ENCODE peak calls at places on chromosomes 16 and 17, in five cellular contexts. W, Q, X, G and Z are unnamed samples.

GRCh38 chr16:68396481-68396880 is 51.8 kb downstream of the SMPD3 start:
- DNase-seq in Q (peak), G (no peak), X (peak), W (peak), Z (no peak)

GRCh38 chr16:50434872-50435478 is 66.2 kb upstream of the BRD7 start:
- DNase-seq in Q (no peak), G (no peak), W (no peak), X (no peak), Z (no peak)

GRCh38 chr17:49739662-49740271 is 24.2 kb downstream of the FAM117A start:
- DNase-seq in Q (no peak), W (peak), X (peak), G (peak), Z (no peak)

GRCh38 chr16:27462200-27462845 is 60.3 kb downstream of the IL21R start:
- DNase-seq in Q (no peak), W (no peak), G (no peak), X (no peak), Z (no peak)

GRCh38 chr16:57503366-57503765 is 17.1 kb upstream of the DOK4 start:
- DNase-seq in X (peak), G (no peak), Q (no peak), W (no peak), Z (no peak)

GRCh38 chr16:87834668-87835473 is 34.4 kb downstream of the SLC7A5 start:
- DNase-seq in W (no peak), G (no peak), X (peak), Q (no peak), Z (no peak)

GRCh38 chr16:11094075-11094593 is 149.8 kb downstream of the CLEC16A start:
- DNase-seq in Q (peak), X (peak), W (no peak), G (peak), Z (no peak)

GRCh38 chr17:83195330-83196087 is 116.1 kb downstream of the METRNL start:
- DNase-seq in W (peak), G (peak), Q (peak), X (peak), Z (no peak)

GRCh38 chr16:67345401-67345800 is 18.8 kb downstream of the LRRC36 start:
- DNase-seq in X (no peak), Q (no peak), W (no peak), G (no peak), Z (no peak)

GRCh38 chr16:86951831-86952598 is 365.2 kb downstream of the C16orf95 start:
- DNase-seq in W (no peak), G (no peak), X (peak), Q (peak), Z (no peak)

GRCh38 chr17:67854378-67854777 is 29.1 kb downstream of the BPTF start:
- DNase-seq in W (no peak), G (no peak), Q (no peak), X (no peak), Z (no peak)

GRCh38 chr17:35738519-35739133 is 7.2 kb downstream of the RASL10B start:
- DNase-seq in Q (no peak), G (no peak), W (no peak), X (no peak), Z (no peak)

GRCh38 chr16:77172964-77173363 is 18.0 kb upstream of the MON1B start:
- DNase-seq in W (no peak), X (no peak), G (no peak), Q (no peak), Z (no peak)

GRCh38 chr17:16943541-16944333 is 28.2 kb downstream of the TNFRSF13B start:
- DNase-seq in Q (no peak), W (no peak), G (no peak), X (no peak), Z (no peak)

GRCh38 chr17:50906443-50906842 is 40.3 kb upstream of the TOB1 start:
- DNase-seq in W (no peak), Q (no peak), X (no peak), G (no peak), Z (no peak)

GRCh38 chr17:16909887-16910286 is 62.0 kb downstream of the TNFRSF13B start:
- DNase-seq in W (no peak), G (no peak), X (no peak), Q (no peak), Z (no peak)

GRCh38 chr17:44061446-44061845 is 5.0 kb downstream of the LSM12 start:
- DNase-seq in W (no peak), G (no peak), X (no peak), Q (no peak), Z (no peak)

GRCh38 chr16:879986-880385 is 79.5 kb upstream of the GNG13 start:
- DNase-seq in G (no peak), X (no peak), Q (no peak), W (peak), Z (no peak)

GRCh38 chr16:14284930-14285541 is 213.9 kb downstream of the MRTFB start:
- DNase-seq in Q (peak), G (peak), X (peak), W (peak), Z (peak)

GRCh38 chr16:69865701-69866100 is 85.4 kb upstream of the CLEC18A start:
- DNase-seq in X (peak), W (no peak), G (no peak), Q (no peak), Z (no peak)

GRCh38 chr17:7413346-7413985 is 5.8 kb downstream of the NLGN2 start:
- DNase-seq in G (no peak), Q (no peak), X (peak), W (no peak), Z (no peak)

GRCh38 chr17:27348196-27348595 is 54.3 kb downstream of the WSB1 start:
- DNase-seq in X (no peak), Q (no peak), W (no peak), G (no peak), Z (no peak)
- H3K27ac ChIP-seq in X (no peak), Q (no peak), W (no peak), G (peak), Z (no peak)

GRCh38 chr17:9266031-9266680 is 244.8 kb downstream of the NTN1 start:
- DNase-seq in Q (no peak), W (no peak), X (no peak), G (no peak), Z (no peak)
- H3K27ac ChIP-seq in Q (no peak), W (no peak), X (no peak), G (no peak), Z (no peak)

DNA sequence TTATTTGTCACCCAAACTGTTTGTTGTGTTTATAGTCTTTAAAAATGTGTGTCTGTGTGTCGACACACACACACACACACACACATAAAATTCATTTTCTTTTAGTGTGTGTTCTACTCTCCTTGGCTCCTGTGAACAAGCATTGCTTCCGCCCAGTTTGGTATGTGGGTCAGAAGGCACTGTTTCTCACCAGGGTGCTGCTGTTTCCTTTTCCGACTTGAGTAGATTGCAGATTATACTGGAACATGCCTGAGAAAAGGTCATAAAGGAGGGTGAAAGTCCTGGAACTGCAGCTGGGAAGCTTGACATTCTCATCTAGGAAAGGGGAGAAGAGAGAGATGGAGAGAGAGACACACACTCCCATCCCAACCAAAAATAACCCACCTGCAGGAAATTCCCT is 330.3 kb downstream of the BCAS3 start:
- DNase-seq in G (no peak), X (peak), W (no peak), Q (no peak), Z (no peak)
- H3K27ac ChIP-seq in G (peak), X (peak), W (no peak), Q (no peak), Z (peak)

GRCh38 chr17:78879679-78880186 is 23.3 kb downstream of the CEP295NL start:
- DNase-seq in W (peak), X (peak), G (peak), Q (no peak), Z (no peak)

GRCh38 chr17:78875738-78876597 is 27.0 kb downstream of the CEP295NL start:
- DNase-seq in X (peak), W (peak), G (no peak), Q (no peak), Z (no peak)

GRCh38 chr17:78878871-78879270 is 24.1 kb downstream of the CEP295NL start:
- DNase-seq in W (no peak), X (no peak), G (no peak), Q (no peak), Z (no peak)

GRCh38 chr17:78875331-78875730 is 27.7 kb downstream of the CEP295NL start:
- DNase-seq in G (no peak), W (no peak), X (no peak), Q (no peak), Z (no peak)

DNA sequence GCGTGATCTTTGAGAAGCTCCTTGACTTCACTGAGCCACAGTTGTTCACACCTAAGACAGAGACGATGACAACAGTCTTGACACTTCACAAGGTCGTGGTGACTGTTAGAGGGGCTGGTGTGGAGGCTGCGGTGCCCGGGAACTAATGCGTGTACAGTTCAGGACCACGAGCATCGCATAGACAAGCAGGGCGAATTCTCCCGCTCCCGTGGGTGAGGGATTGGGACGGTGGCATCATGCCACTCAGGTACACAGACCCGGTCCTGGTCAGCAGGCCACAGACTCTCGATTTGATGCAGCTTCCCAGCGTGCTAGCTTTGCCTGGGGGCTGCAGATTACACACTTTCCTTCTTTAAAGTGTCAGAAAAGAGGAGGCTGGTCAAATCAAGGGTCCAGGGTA is 24.7 kb downstream of the CEP295NL start:
- DNase-seq in W (no peak), Q (no peak), G (no peak), X (no peak), Z (no peak)
- H3K27ac ChIP-seq in W (peak), Q (peak), G (no peak), X (no peak), Z (no peak)

GRCh38 chr16:31093132-31093703 is 1.4 kb downstream of the VKORC1 start:
- DNase-seq in G (no peak), W (no peak), X (peak), Q (peak), Z (no peak)
- H3K27ac ChIP-seq in G (no peak), W (no peak), X (no peak), Q (peak), Z (peak)

DNA sequence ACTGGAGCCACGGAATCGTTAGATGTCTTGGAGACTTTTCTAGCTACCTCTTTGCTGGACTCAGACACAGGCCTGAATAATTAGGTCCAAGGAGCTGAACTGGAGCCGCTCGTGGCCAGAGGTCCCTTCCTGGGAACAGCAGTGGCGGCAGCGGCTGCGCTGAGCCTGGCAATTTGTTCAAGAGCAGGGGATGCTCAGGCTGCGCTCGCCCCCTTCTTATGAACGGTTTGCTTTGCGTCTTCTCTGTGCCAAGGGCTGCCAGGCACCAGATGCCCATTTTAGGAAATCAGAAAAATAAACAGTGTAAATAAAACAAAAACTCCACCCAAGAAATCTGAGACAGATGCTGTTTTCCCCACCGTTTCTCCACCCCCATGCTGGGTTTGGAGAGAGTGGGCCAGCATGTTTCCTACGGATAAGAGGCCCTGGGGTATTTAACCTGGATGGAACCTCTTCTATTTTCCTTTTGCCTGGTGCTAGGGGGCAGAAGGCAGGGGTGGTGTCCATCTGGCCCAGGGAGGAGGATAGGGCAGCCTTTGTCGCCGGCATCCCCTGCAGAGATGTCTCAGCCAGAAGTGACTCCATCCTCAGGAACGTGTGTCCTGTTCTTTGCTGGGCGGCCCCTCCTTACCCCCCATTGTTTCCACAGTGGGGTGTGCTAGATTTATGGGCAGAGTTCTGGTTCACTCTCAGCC is 163.4 kb downstream of the SEC14L1 start:
- DNase-seq in W (no peak), Q (no peak), G (no peak), X (no peak), Z (no peak)
- H3K27ac ChIP-seq in W (peak), Q (peak), G (no peak), X (no peak), Z (no peak)